ENCODE peak calls at places on chromosomes 5 and 9, in eight cellular contexts. P, F, I, S, W, O, X and D are unnamed samples.

GRCh38 chr5:132023258-132024116 is 12.0 kb upstream of the ACSL6 start:
- DNase-seq in X (no peak), O (no peak), F (no peak), W (no peak), P (no peak), I (no peak), S (no peak), D (no peak)

GRCh38 chr9:131094622-131095021 is 1.7 kb upstream of the AIF1L start:
- DNase-seq in W (peak), S (no peak), P (peak), I (no peak), X (no peak), O (no peak), F (peak), D (peak)

GRCh38 chr9:85723220-85723619 is 18.5 kb downstream of the AGTPBP1 start:
- DNase-seq in X (peak), O (peak), F (no peak), P (no peak), W (no peak), I (no peak), S (peak), D (peak)

GRCh38 chr5:174183701-174184100 is 138.2 kb downstream of the NSG2 start:
- DNase-seq in F (no peak), P (no peak), S (no peak), W (no peak), I (no peak), X (no peak), O (no peak), D (no peak)

GRCh38 chr9:127897194-127897692 is 2.2 kb downstream of the ST6GALNAC6 start:
- DNase-seq in O (no peak), P (peak), W (peak), X (no peak), F (no peak), S (no peak), I (peak), D (no peak)

GRCh38 chr9:109010676-109011655 is 2.3 kb downstream of the CTNNAL1 start:
- DNase-seq in X (peak), S (no peak), O (peak), F (peak), W (peak), I (peak), P (no peak), D (peak)

GRCh38 chr9:133261753-133262120 is 13.3 kb downstream of the ABO start:
- DNase-seq in I (no peak), S (no peak), F (no peak), P (no peak), O (no peak), X (no peak), W (no peak), D (no peak)

GRCh38 chr5:73673161-73673591 is 47.2 kb downstream of the ARHGEF28 start:
- DNase-seq in F (peak), X (no peak), O (no peak), I (peak), W (peak), P (no peak), S (no peak), D (peak)

GRCh38 chr5:133316346-133317343 is 264.8 kb downstream of the HSPA4 start:
- DNase-seq in W (peak), I (no peak), S (no peak), F (peak), P (no peak), O (no peak), X (no peak), D (peak)

GRCh38 chr9:123775289-123775688 is 154.6 kb downstream of the DENND1A start:
- DNase-seq in P (no peak), O (no peak), X (no peak), I (no peak), W (no peak), F (no peak), S (no peak), D (no peak)

GRCh38 chr5:110072646-110073045 is 382.9 kb downstream of the MAN2A1 start:
- DNase-seq in O (no peak), I (no peak), S (no peak), W (no peak), X (no peak), F (peak), P (no peak), D (no peak)

GRCh38 chr5:53069626-53070025 is 39.9 kb downstream of the MOCS2 start:
- DNase-seq in W (peak), P (no peak), S (no peak), F (peak), O (no peak), I (peak), X (peak), D (peak)

GRCh38 chr9:107636596-107637405 is 147.2 kb upstream of the KLF4 start:
- DNase-seq in P (no peak), W (peak), I (no peak), O (no peak), S (no peak), X (no peak), F (no peak), D (no peak)

GRCh38 chr9:101516655-101517054 is 17.0 kb upstream of the RNF20 start:
- DNase-seq in P (no peak), S (no peak), F (no peak), W (no peak), O (no peak), I (no peak), X (no peak), D (no peak)

GRCh38 chr5:167530548-167530947 is 760.9 kb upstream of the WWC1 start:
- DNase-seq in S (no peak), O (no peak), W (no peak), I (no peak), X (no peak), F (peak), P (no peak), D (no peak)

GRCh38 chr5:35881758-35882157 is 25.1 kb downstream of the IL7R start:
- DNase-seq in I (no peak), F (no peak), O (no peak), P (no peak), W (no peak), X (no peak), S (no peak), D (peak)

GRCh38 chr5:17343675-17344074 is 126.2 kb downstream of the BASP1 start:
- DNase-seq in F (peak), W (peak), S (no peak), X (no peak), O (no peak), I (peak), P (no peak), D (peak)

GRCh38 chr9:92467511-92467910 is 14.8 kb downstream of the ASPN start:
- DNase-seq in W (no peak), S (no peak), F (no peak), P (no peak), X (no peak), O (no peak), I (no peak), D (no peak)

GRCh38 chr9:118478752-118479151 is 774.5 kb downstream of the TLR4 start:
- DNase-seq in I (no peak), X (no peak), F (no peak), P (no peak), O (no peak), W (no peak), S (no peak), D (no peak)

GRCh38 chr5:35863159-35863558 is 6.5 kb downstream of the IL7R start:
- DNase-seq in S (no peak), I (no peak), W (no peak), P (no peak), O (no peak), F (no peak), X (no peak), D (no peak)

GRCh38 chr5:174087783-174088182 is 42.3 kb downstream of the NSG2 start:
- DNase-seq in P (no peak), F (no peak), O (no peak), W (no peak), X (no peak), S (no peak), I (no peak), D (no peak)

GRCh38 chr9:137438591-137439157 is 2.5 kb downstream of the ENTPD8 start:
- DNase-seq in X (no peak), W (no peak), I (no peak), F (no peak), S (no peak), O (no peak), P (peak), D (no peak)

GRCh38 chr5:169871816-169872215 is 108.5 kb downstream of the INSYN2B start:
- DNase-seq in P (no peak), W (no peak), X (no peak), O (no peak), F (no peak), I (no peak), S (no peak), D (no peak)